ENCODE peak calls at places on chromosomes 7 and 10, in six cellular contexts. One of them, this sample, is unnamed.

GRCh38 chr10:57628592-57629284 is 639.0 kb downstream of the IPMK start:
- DNase-seq in body of pancreas: no peak
- DNase-seq in epithelial cell of esophagus: no peak
- DNase-seq in AG10803: no peak
- DNase-seq in fibroblast of the aortic adventitia: no peak
- DNase-seq in foreskin fibroblast: no peak
- DNase-seq in this sample: no peak

GRCh38 chr10:86178401-86179142 is 188.0 kb downstream of the GRID1 start:
- DNase-seq in AG10803: peak; percentile 4
- DNase-seq in body of pancreas: peak; percentile 16
- DNase-seq in fibroblast of the aortic adventitia: no peak
- DNase-seq in foreskin fibroblast: no peak
- DNase-seq in epithelial cell of esophagus: no peak
- DNase-seq in this sample: no peak

GRCh38 chr7:67484244-67484751 is 487.7 kb downstream of the TYW1 start:
- DNase-seq in epithelial cell of esophagus: peak; percentile 52
- DNase-seq in foreskin fibroblast: peak; percentile 9
- DNase-seq in fibroblast of the aortic adventitia: peak; percentile 56
- DNase-seq in body of pancreas: peak; percentile 73
- DNase-seq in AG10803: peak; percentile 65
- DNase-seq in this sample: no peak

GRCh38 chr10:117413928-117414618 is 38.8 kb upstream of the PDZD8 start:
- DNase-seq in epithelial cell of esophagus: peak; percentile 93
- DNase-seq in foreskin fibroblast: peak; percentile 85
- DNase-seq in AG10803: peak; percentile 41
- DNase-seq in body of pancreas: no peak
- DNase-seq in fibroblast of the aortic adventitia: peak; percentile 71
- DNase-seq in this sample: no peak

GRCh38 chr7:141956084-141956483 is 9.3 kb upstream of the CLEC5A start:
- DNase-seq in body of pancreas: no peak
- DNase-seq in foreskin fibroblast: no peak
- DNase-seq in AG10803: no peak
- DNase-seq in fibroblast of the aortic adventitia: no peak
- DNase-seq in epithelial cell of esophagus: peak; percentile 76
- DNase-seq in this sample: no peak

GRCh38 chr7:41809487-41810257 is 106.8 kb upstream of the INHBA start:
- DNase-seq in epithelial cell of esophagus: peak; percentile 10
- DNase-seq in body of pancreas: no peak
- DNase-seq in foreskin fibroblast: peak; percentile 41
- DNase-seq in AG10803: peak; percentile 91
- DNase-seq in fibroblast of the aortic adventitia: peak; percentile 58
- DNase-seq in this sample: no peak

GRCh38 chr7:10471280-10471679 is 502.4 kb upstream of the PHF14 start:
- DNase-seq in body of pancreas: no peak
- DNase-seq in epithelial cell of esophagus: no peak
- DNase-seq in AG10803: no peak
- DNase-seq in foreskin fibroblast: no peak
- DNase-seq in fibroblast of the aortic adventitia: no peak
- DNase-seq in this sample: no peak

GRCh38 chr10:8296090-8296741 is 241.7 kb downstream of the GATA3 start:
- DNase-seq in AG10803: no peak
- DNase-seq in foreskin fibroblast: no peak
- DNase-seq in epithelial cell of esophagus: peak; percentile 16
- DNase-seq in fibroblast of the aortic adventitia: no peak
- DNase-seq in body of pancreas: no peak
- DNase-seq in this sample: no peak

GRCh38 chr10:10078476-10078875 is 939.2 kb upstream of the CELF2 start:
- DNase-seq in body of pancreas: no peak
- DNase-seq in fibroblast of the aortic adventitia: no peak
- DNase-seq in foreskin fibroblast: no peak
- DNase-seq in epithelial cell of esophagus: no peak
- DNase-seq in AG10803: no peak
- DNase-seq in this sample: no peak

GRCh38 chr10:87650838-87651237 is 8.8 kb upstream of the PAPSS2 start:
- DNase-seq in body of pancreas: no peak
- DNase-seq in epithelial cell of esophagus: no peak
- DNase-seq in fibroblast of the aortic adventitia: no peak
- DNase-seq in AG10803: no peak
- DNase-seq in foreskin fibroblast: no peak
- DNase-seq in this sample: no peak

DNA sequence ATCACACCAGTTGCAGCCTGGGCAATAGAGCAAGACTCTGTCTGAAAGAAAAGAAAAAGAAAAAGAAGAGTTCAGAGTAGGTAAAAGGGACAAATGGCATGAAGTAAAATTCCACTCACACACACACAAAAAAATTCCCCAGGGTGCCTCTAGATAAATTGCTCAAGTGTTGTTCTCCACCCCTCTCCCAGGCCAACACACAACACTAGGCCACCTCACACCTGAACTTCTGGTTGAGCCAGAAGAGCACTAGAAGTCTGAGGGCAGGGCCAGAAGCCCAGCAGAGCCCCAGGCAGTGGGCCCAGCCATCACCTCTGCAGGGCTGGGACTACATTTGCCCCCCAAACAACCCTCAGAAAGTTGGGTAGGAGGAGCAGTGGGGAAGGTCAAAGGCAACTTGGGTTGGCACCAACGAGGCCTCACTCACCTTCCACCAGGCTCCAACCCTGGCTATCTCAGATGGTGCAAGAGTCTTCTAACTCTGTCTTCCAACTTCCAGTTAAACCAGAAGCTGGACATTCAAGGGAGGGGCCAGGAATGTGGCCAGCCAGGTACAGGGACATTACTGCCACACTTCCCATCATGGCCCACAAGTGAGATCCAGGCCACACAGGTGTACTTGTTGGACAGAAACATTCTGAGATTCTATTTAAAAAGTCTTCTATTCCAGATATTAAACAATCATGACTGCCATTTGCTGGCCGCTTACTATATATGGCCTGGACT is 25.6 kb upstream of the DLX6 start:
- DNase-seq in epithelial cell of esophagus: peak; percentile 17
- DNase-seq in body of pancreas: no peak
- DNase-seq in foreskin fibroblast: no peak
- DNase-seq in AG10803: no peak
- DNase-seq in fibroblast of the aortic adventitia: no peak
- DNase-seq in this sample: no peak
- TF ChIP-seq CTCF in epithelial cell of esophagus: no peak
- TF ChIP-seq CTCF in body of pancreas: no peak
- TF ChIP-seq CTCF in foreskin fibroblast: no peak
- TF ChIP-seq CTCF in AG10803: no peak
- TF ChIP-seq CTCF in fibroblast of the aortic adventitia: no peak
- TF ChIP-seq CTCF in this sample: no peak

DNA sequence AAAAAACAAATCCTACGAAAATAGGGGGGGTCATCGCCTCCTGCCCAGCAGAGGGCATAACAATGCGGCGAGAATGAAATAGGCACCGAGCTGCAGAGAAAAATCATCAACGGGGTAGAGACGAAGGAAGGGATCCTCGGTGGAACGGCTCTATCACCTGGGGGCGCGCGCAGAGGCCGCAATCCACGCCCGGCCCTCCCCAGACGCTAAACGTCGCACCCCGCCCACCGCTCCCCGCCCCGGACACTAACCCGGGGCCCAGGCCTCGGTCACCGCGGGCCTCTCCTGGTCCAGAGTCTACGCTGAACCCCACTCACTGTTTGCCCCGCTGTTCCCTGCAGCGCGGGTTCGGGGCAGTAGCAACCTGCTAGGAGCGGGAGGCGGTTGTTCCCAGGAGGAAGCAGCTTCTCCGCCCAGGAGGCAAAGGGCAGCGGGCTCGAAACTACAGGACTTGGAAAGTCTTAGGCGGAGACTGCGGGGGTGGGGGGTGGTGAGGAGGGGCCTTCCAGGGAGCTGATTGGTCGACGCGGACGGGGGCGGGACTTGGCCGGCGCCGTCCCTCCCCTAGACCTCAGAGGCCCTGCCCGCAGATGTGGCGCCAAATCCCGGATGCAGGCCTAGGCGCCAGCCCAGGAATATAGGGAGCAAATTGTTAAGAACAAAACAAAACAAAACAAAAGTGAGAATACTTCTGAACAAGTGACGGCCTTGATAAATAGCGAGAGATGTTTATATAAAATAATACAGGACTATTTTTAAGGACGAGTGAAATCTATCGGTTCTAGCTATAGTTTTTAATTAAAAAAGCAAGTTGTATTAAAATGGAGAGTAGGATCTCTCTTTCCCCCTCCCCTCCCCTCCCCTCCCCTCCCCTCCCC is at the start of gene TCAF1:
- DNase-seq in foreskin fibroblast: peak; percentile 92
- DNase-seq in AG10803: peak; percentile 93
- DNase-seq in body of pancreas: peak; percentile 97
- DNase-seq in epithelial cell of esophagus: peak; percentile 96
- DNase-seq in fibroblast of the aortic adventitia: peak; percentile 92
- DNase-seq in this sample: peak; percentile 87
- TF ChIP-seq CTCF in foreskin fibroblast: peak; percentile 40
- TF ChIP-seq CTCF in AG10803: peak; percentile 47
- TF ChIP-seq CTCF in body of pancreas: no peak
- TF ChIP-seq CTCF in epithelial cell of esophagus: peak; percentile 41
- TF ChIP-seq CTCF in fibroblast of the aortic adventitia: peak; percentile 41
- TF ChIP-seq CTCF in this sample: peak; percentile 30

DNA sequence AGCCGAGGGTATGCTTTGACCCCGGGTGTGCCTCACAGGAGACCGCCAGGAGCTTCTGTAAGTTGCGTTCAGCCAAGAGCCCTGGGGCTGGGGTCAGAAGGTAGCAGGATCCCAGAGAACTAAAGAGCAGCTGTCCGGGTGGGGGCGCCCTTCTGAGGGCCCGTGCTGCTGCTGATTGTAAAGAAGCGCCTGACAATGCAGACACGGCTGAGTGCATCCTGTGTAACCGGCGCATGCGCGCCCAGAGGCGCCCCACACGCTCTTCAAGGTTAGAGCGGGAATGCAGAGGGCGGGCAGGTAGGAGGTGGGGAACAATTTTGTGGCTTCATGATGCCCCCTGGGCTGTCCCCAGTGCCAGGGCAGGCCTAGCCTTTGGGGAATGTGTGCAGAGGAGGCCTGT is 210.2 kb upstream of the CTBP2 start:
- DNase-seq in fibroblast of the aortic adventitia: no peak
- DNase-seq in foreskin fibroblast: no peak
- DNase-seq in AG10803: no peak
- DNase-seq in epithelial cell of esophagus: peak; percentile 14
- DNase-seq in body of pancreas: no peak
- DNase-seq in this sample: no peak
- TF ChIP-seq CTCF in fibroblast of the aortic adventitia: no peak
- TF ChIP-seq CTCF in foreskin fibroblast: no peak
- TF ChIP-seq CTCF in AG10803: no peak
- TF ChIP-seq CTCF in epithelial cell of esophagus: no peak
- TF ChIP-seq CTCF in body of pancreas: no peak
- TF ChIP-seq CTCF in this sample: no peak

GRCh38 chr10:68792115-68792514 is 35.2 kb upstream of the STOX1 start:
- DNase-seq in body of pancreas: no peak
- DNase-seq in fibroblast of the aortic adventitia: peak; percentile 28
- DNase-seq in AG10803: peak; percentile 20
- DNase-seq in epithelial cell of esophagus: no peak
- DNase-seq in foreskin fibroblast: no peak
- DNase-seq in this sample: no peak
- TF ChIP-seq CTCF in body of pancreas: no peak
- TF ChIP-seq CTCF in fibroblast of the aortic adventitia: no peak
- TF ChIP-seq CTCF in AG10803: peak; percentile 33
- TF ChIP-seq CTCF in epithelial cell of esophagus: no peak
- TF ChIP-seq CTCF in foreskin fibroblast: no peak
- TF ChIP-seq CTCF in this sample: no peak

GRCh38 chr10:133276100-133276434 is 601 bp downstream of the ADAM8 start:
- DNase-seq in foreskin fibroblast: no peak
- DNase-seq in epithelial cell of esophagus: no peak
- DNase-seq in body of pancreas: no peak
- DNase-seq in fibroblast of the aortic adventitia: no peak
- DNase-seq in AG10803: no peak
- DNase-seq in this sample: no peak

GRCh38 chr10:133275683-133276092 is 980 bp downstream of the ADAM8 start:
- DNase-seq in body of pancreas: no peak
- DNase-seq in epithelial cell of esophagus: peak; percentile 46
- DNase-seq in fibroblast of the aortic adventitia: no peak
- DNase-seq in AG10803: no peak
- DNase-seq in foreskin fibroblast: no peak
- DNase-seq in this sample: no peak

GRCh38 chr10:133276435-133277201 is at the start of gene ADAM8:
- DNase-seq in foreskin fibroblast: no peak
- DNase-seq in AG10803: no peak
- DNase-seq in body of pancreas: peak; percentile 44
- DNase-seq in epithelial cell of esophagus: peak; percentile 51
- DNase-seq in fibroblast of the aortic adventitia: no peak
- DNase-seq in this sample: no peak

GRCh38 chr10:133273534-133274143 is 3.0 kb downstream of the ADAM8 start:
- DNase-seq in AG10803: no peak
- DNase-seq in foreskin fibroblast: no peak
- DNase-seq in fibroblast of the aortic adventitia: no peak
- DNase-seq in body of pancreas: no peak
- DNase-seq in epithelial cell of esophagus: no peak
- DNase-seq in this sample: no peak

DNA sequence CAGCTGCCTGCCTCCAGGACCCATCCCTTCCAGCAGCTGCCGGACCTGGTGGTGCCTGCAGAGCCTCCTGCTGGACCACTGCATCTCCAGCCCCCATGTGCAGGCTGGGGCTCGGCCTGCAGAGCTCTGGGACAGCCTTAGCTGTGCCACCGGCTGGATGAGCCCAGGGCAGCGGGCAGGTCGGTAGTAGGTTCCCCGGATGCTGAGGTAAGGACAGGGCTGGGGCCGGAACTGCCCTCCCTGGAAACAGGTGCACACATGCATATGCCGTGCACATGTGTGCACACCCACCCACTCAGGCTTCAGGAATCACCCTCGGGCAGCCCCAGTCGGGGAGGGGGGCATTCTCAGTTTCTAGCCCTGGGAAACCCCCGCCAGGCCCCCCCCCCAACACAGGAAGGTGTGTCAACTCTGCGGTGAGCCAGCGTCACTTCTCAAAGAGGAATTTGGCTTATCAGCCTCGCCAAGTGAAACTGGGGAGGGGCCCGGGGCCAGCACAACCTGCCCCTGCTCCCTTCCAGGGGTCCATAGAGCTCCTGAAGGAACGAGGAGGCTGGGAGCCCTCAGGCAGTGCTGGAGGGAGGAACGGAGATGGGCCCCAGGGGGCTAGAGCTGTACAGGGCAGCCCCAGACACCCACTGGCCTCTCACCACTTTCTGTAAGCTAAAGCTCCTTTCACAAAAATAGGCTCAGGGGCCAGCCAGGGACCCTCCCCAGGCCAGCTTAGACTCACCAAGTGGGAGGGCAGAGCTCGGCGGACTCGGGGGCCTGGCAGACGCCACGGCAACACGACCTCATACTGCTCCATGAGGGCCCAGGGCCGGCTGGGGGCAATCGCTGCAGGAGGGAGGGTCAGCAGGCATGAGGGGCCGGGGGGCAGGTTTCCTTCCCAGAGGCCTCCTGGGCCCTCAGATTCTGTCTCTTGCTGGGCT is 1.7 kb downstream of the ADAM8 start:
- DNase-seq in fibroblast of the aortic adventitia: no peak
- DNase-seq in epithelial cell of esophagus: peak; percentile 90
- DNase-seq in AG10803: no peak
- DNase-seq in body of pancreas: no peak
- DNase-seq in foreskin fibroblast: no peak
- DNase-seq in this sample: no peak
- TF ChIP-seq CTCF in fibroblast of the aortic adventitia: no peak
- TF ChIP-seq CTCF in epithelial cell of esophagus: no peak
- TF ChIP-seq CTCF in AG10803: no peak
- TF ChIP-seq CTCF in body of pancreas: no peak
- TF ChIP-seq CTCF in foreskin fibroblast: no peak
- TF ChIP-seq CTCF in this sample: no peak

This sample was measured in thoracic aorta.